ENCODE peak calls at places on chromosome 1, in nine cellular contexts. G is upper lobe of right lung; T is A549; B is AG10803; C is Panc1; X is RWPE2; H is spleen; S is astrocyte of the spinal cord; Q is CD4-positive, alpha-beta T cell. D is an unnamed sample.
A peak's percentile ranks its signal among the peaks of the same experiment; 100 is the strongest.

GRCh38 chr1:46401964-46402626 is 8.0 kb downstream of the FAAH start:
- DNase-seq in H (no peak), T (peak; percentile 31), G (peak; percentile 92), Q (no peak), C (no peak), B (peak; percentile 97), S (peak; percentile 83), X (no peak), D (peak; percentile 96)

GRCh38 chr1:10252508-10252907 is 42.1 kb downstream of the KIF1B start:
- DNase-seq in X (no peak), H (no peak), T (no peak), B (peak; percentile 56), Q (no peak), S (peak; percentile 40), C (no peak), G (no peak), D (no peak)

GRCh38 chr1:204089044-204089751 is 16.3 kb downstream of the SOX13 start:
- DNase-seq in S (peak; percentile 28), Q (no peak), C (no peak), B (peak; percentile 73), X (no peak), H (no peak), T (no peak), G (no peak), D (no peak)

GRCh38 chr1:232635778-232636356 is 5.9 kb upstream of the SIPA1L2 start:
- DNase-seq in T (peak; percentile 63), B (peak; percentile 56), G (no peak), C (no peak), X (no peak), Q (no peak), S (peak; percentile 73), H (no peak), D (peak; percentile 35)

GRCh38 chr1:236833593-236833992 is 38.5 kb downstream of the MTR start:
- DNase-seq in G (no peak), C (no peak), S (no peak), B (no peak), T (no peak), X (no peak), H (no peak), Q (no peak), D (no peak)

GRCh38 chr1:24155011-24155782 is 12.3 kb upstream of the IL22RA1 start:
- DNase-seq in G (no peak), S (no peak), H (no peak), T (peak; percentile 27), B (no peak), Q (no peak), C (no peak), X (no peak), D (no peak)

GRCh38 chr1:56435434-56436337 is 143.7 kb downstream of the PLPP3 start:
- DNase-seq in X (no peak), H (no peak), T (no peak), B (no peak), G (no peak), Q (no peak), C (no peak), S (no peak), D (no peak)

GRCh38 chr1:151502859-151503509 is 8.2 kb upstream of the CGN start:
- DNase-seq in Q (no peak), H (no peak), X (no peak), C (no peak), T (no peak), G (no peak), S (no peak), B (no peak), D (no peak)

GRCh38 chr1:243335297-243335696 is 79.5 kb downstream of the SDCCAG8 start:
- DNase-seq in S (no peak), X (no peak), G (no peak), Q (no peak), C (no peak), H (no peak), T (no peak), B (no peak), D (no peak)

GRCh38 chr1:233518344-233518743 is 95.6 kb upstream of the KCNK1 start:
- DNase-seq in B (peak; percentile 1), T (peak; percentile 63), Q (no peak), G (no peak), C (no peak), S (peak; percentile 13), X (no peak), H (no peak), D (no peak)

GRCh38 chr1:90717665-90718410 is 736 bp upstream of the BARHL2 start:
- DNase-seq in H (no peak), S (peak; percentile 18), C (no peak), B (peak; percentile 13), T (no peak), G (no peak), Q (no peak), X (no peak), D (no peak)

GRCh38 chr1:215146252-215146975 is 63.9 kb downstream of the KCNK2 start:
- DNase-seq in C (no peak), B (peak; percentile 13), H (no peak), T (peak; percentile 35), G (no peak), S (peak; percentile 65), X (no peak), Q (no peak), D (no peak)

GRCh38 chr1:21490774-21491482 is 18.3 kb upstream of the ALPL start:
- DNase-seq in G (no peak), Q (no peak), X (no peak), T (peak; percentile 67), C (no peak), S (peak; percentile 53), H (no peak), B (peak; percentile 82), D (peak; percentile 52)

GRCh38 chr1:75130865-75131592 is 3.2 kb upstream of the LHX8 start:
- DNase-seq in B (no peak), C (no peak), H (no peak), G (no peak), S (no peak), T (no peak), X (no peak), Q (no peak), D (no peak)

DNA sequence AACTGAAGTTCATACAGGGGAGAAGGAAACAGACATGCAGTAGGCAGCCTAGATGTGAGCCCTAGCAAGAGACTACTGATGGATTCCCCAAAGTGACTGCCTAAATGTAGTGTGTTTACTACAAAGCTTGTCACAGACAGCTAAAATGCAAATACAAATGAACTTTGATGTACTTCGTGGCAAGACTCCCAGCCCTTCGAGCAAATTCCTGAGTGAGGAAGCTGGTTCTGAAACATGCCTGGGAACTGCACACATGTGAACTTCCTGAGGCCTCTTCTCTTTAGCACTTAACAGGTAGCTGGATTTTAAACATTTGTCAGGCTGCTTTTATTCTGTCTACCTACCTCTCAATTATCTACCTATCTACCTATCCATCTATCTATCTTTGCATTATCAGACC is 6.7 kb upstream of the IRF2BP2 start:
- DNase-seq in Q (no peak), X (no peak), T (no peak), B (peak; percentile 90), S (peak; percentile 38), C (no peak), H (no peak), G (no peak), D (no peak)
- TF ChIP-seq CTCF in Q (no peak), X (no peak), T (no peak), B (no peak), S (no peak), C (no peak), H (no peak), G (no peak), D (no peak)

GRCh38 chr1:79877086-79877485 is 870.6 kb upstream of the ADGRL4 start:
- DNase-seq in G (no peak), Q (no peak), C (no peak), S (no peak), H (no peak), T (no peak), B (no peak), X (no peak), D (no peak)

GRCh38 chr1:79875187-79875586 is 868.7 kb upstream of the ADGRL4 start:
- DNase-seq in B (no peak), S (no peak), G (no peak), H (no peak), T (no peak), C (no peak), Q (no peak), X (no peak), D (no peak)

DNA sequence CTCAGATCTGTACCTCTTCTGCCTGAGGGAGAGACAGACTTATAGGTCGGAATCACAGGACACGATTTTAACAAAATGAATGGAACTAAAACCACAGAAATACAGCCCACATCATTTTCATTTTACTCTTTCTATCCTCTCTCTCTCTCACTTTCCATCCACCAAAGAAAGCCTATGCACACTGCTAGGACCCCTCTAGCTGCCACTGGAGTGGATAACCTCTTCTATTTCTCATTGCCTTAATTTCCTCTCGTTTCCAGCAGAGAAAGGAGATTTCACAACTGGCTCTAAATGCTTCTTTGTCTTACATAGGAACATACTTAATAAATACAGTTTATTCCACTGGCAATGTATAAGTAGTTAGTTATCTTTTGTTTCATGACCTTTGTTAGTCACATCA is 867.8 kb upstream of the ADGRL4 start:
- DNase-seq in C (no peak), G (no peak), S (no peak), X (no peak), H (no peak), B (no peak), Q (no peak), T (no peak), D (no peak)
- TF ChIP-seq CTCF in C (no peak), G (no peak), S (no peak), X (no peak), H (no peak), B (no peak), Q (no peak), T (no peak), D (peak; percentile 2)

GRCh38 chr1:99177465-99177864 is 86.8 kb upstream of the PLPPR4 start:
- DNase-seq in B (no peak), T (no peak), C (no peak), G (no peak), S (no peak), X (no peak), Q (no peak), H (no peak), D (no peak)
- TF ChIP-seq CTCF in B (peak; percentile 31), T (no peak), C (no peak), G (no peak), S (peak; percentile 5), X (peak; percentile 36), Q (no peak), H (no peak), D (no peak)

GRCh38 chr1:51941528-51941927 is 49.0 kb downstream of the RAB3B start:
- DNase-seq in H (no peak), S (no peak), X (no peak), B (peak; percentile 15), C (no peak), T (peak; percentile 12), Q (no peak), G (no peak), D (no peak)
- TF ChIP-seq CTCF in H (no peak), S (no peak), X (no peak), B (no peak), C (no peak), T (no peak), Q (no peak), G (no peak), D (no peak)

GRCh38 chr1:3762151-3762872 is 10.1 kb downstream of the CCDC27 start:
- DNase-seq in H (no peak), Q (no peak), C (no peak), X (peak; percentile 56), S (no peak), T (no peak), G (no peak), B (no peak), D (no peak)
- TF ChIP-seq CTCF in H (no peak), Q (no peak), C (no peak), X (no peak), S (no peak), T (no peak), G (no peak), B (no peak), D (no peak)